ENCODE peak calls at places on chromosomes 3 and 15, in eight cellular contexts. One of them, this sample, is unnamed.

GRCh38 chr3:110933786-110934415 is 137.7 kb upstream of the NECTIN3 start:
- DNase-seq in H1: no peak
- DNase-seq in ovary: no peak
- DNase-seq in transverse colon: no peak
- DNase-seq in tibial nerve: no peak
- DNase-seq in body of pancreas: no peak
- DNase-seq in stomach: no peak
- DNase-seq in breast epithelium: no peak
- DNase-seq in this sample: no peak

GRCh38 chr3:98994128-98994762 is 92.8 kb upstream of the DCBLD2 start:
- DNase-seq in breast epithelium: no peak
- DNase-seq in tibial nerve: no peak
- DNase-seq in stomach: no peak
- DNase-seq in ovary: no peak
- DNase-seq in body of pancreas: no peak
- DNase-seq in transverse colon: no peak
- DNase-seq in H1: no peak
- DNase-seq in this sample: no peak

GRCh38 chr3:25556504-25556903 is 108.2 kb downstream of the TOP2B start:
- DNase-seq in stomach: no peak
- DNase-seq in tibial nerve: no peak
- DNase-seq in ovary: no peak
- DNase-seq in H1: no peak
- DNase-seq in transverse colon: no peak
- DNase-seq in breast epithelium: no peak
- DNase-seq in body of pancreas: no peak
- DNase-seq in this sample: no peak

GRCh38 chr3:105066106-105066839 is 300.4 kb upstream of the ALCAM start:
- DNase-seq in H1: no peak
- DNase-seq in body of pancreas: no peak
- DNase-seq in transverse colon: no peak
- DNase-seq in tibial nerve: no peak
- DNase-seq in stomach: no peak
- DNase-seq in ovary: no peak
- DNase-seq in breast epithelium: no peak
- DNase-seq in this sample: no peak

GRCh38 chr3:108590443-108590842 is 921 bp downstream of the DZIP3 start:
- DNase-seq in breast epithelium: no peak
- DNase-seq in tibial nerve: no peak
- DNase-seq in body of pancreas: no peak
- DNase-seq in H1: no peak
- DNase-seq in transverse colon: no peak
- DNase-seq in stomach: no peak
- DNase-seq in ovary: no peak
- DNase-seq in this sample: no peak

GRCh38 chr3:117105650-117106049 is 396.1 kb downstream of the TUSC7 start:
- DNase-seq in stomach: no peak
- DNase-seq in H1: no peak
- DNase-seq in tibial nerve: no peak
- DNase-seq in transverse colon: no peak
- DNase-seq in body of pancreas: no peak
- DNase-seq in ovary: no peak
- DNase-seq in breast epithelium: no peak
- DNase-seq in this sample: no peak

GRCh38 chr15:94582368-94582767 is 351.0 kb downstream of the MCTP2 start:
- DNase-seq in body of pancreas: no peak
- DNase-seq in stomach: no peak
- DNase-seq in transverse colon: no peak
- DNase-seq in breast epithelium: no peak
- DNase-seq in ovary: no peak
- DNase-seq in H1: peak
- DNase-seq in tibial nerve: no peak
- DNase-seq in this sample: peak

GRCh38 chr15:69540622-69541021 is 88.0 kb downstream of the RPLP1 start:
- DNase-seq in transverse colon: no peak
- DNase-seq in stomach: no peak
- DNase-seq in tibial nerve: no peak
- DNase-seq in breast epithelium: no peak
- DNase-seq in ovary: no peak
- DNase-seq in body of pancreas: no peak
- DNase-seq in H1: no peak
- DNase-seq in this sample: no peak

GRCh38 chr3:31165399-31165860 is 271.0 kb upstream of the GADL1 start:
- DNase-seq in tibial nerve: no peak
- DNase-seq in transverse colon: no peak
- DNase-seq in H1: no peak
- DNase-seq in body of pancreas: no peak
- DNase-seq in ovary: no peak
- DNase-seq in breast epithelium: no peak
- DNase-seq in stomach: no peak
- DNase-seq in this sample: no peak

GRCh38 chr3:131591394-131591990 is 88.7 kb upstream of the MRPL3 start:
- DNase-seq in body of pancreas: no peak
- DNase-seq in stomach: no peak
- DNase-seq in ovary: peak
- DNase-seq in transverse colon: no peak
- DNase-seq in H1: no peak
- DNase-seq in breast epithelium: no peak
- DNase-seq in tibial nerve: no peak
- DNase-seq in this sample: peak

GRCh38 chr3:157416347-157417087 is 20.1 kb upstream of the PTX3 start:
- DNase-seq in tibial nerve: no peak
- DNase-seq in transverse colon: no peak
- DNase-seq in stomach: no peak
- DNase-seq in H1: no peak
- DNase-seq in breast epithelium: no peak
- DNase-seq in ovary: no peak
- DNase-seq in body of pancreas: no peak
- DNase-seq in this sample: no peak

GRCh38 chr3:89098964-89099585 is 8.3 kb upstream of the EPHA3 start:
- DNase-seq in H1: no peak
- DNase-seq in stomach: peak
- DNase-seq in transverse colon: peak
- DNase-seq in tibial nerve: no peak
- DNase-seq in breast epithelium: no peak
- DNase-seq in ovary: no peak
- DNase-seq in body of pancreas: peak
- DNase-seq in this sample: no peak

GRCh38 chr3:110955301-110955880 is 116.2 kb upstream of the NECTIN3 start:
- DNase-seq in transverse colon: no peak
- DNase-seq in H1: no peak
- DNase-seq in stomach: no peak
- DNase-seq in ovary: no peak
- DNase-seq in tibial nerve: no peak
- DNase-seq in body of pancreas: no peak
- DNase-seq in breast epithelium: no peak
- DNase-seq in this sample: no peak

GRCh38 chr3:10511809-10512494 is 6.6 kb upstream of the ATP2B2 start:
- DNase-seq in H1: no peak
- DNase-seq in body of pancreas: no peak
- DNase-seq in transverse colon: no peak
- DNase-seq in tibial nerve: no peak
- DNase-seq in breast epithelium: no peak
- DNase-seq in stomach: no peak
- DNase-seq in ovary: no peak
- DNase-seq in this sample: no peak

GRCh38 chr3:46422617-46423016 is 15.6 kb downstream of the CCRL2 start:
- DNase-seq in body of pancreas: no peak
- DNase-seq in tibial nerve: no peak
- DNase-seq in stomach: no peak
- DNase-seq in ovary: no peak
- DNase-seq in breast epithelium: no peak
- DNase-seq in transverse colon: peak
- DNase-seq in H1: no peak
- DNase-seq in this sample: no peak

GRCh38 chr15:51253385-51253784 is 85.0 kb downstream of the CYP19A1 start:
- DNase-seq in tibial nerve: no peak
- DNase-seq in body of pancreas: no peak
- DNase-seq in stomach: no peak
- DNase-seq in breast epithelium: no peak
- DNase-seq in transverse colon: no peak
- DNase-seq in ovary: no peak
- DNase-seq in H1: no peak
- DNase-seq in this sample: no peak

GRCh38 chr3:40455328-40455727 is 1.8 kb upstream of the RPL14 start:
- DNase-seq in transverse colon: no peak
- DNase-seq in tibial nerve: no peak
- DNase-seq in H1: no peak
- DNase-seq in stomach: no peak
- DNase-seq in ovary: no peak
- DNase-seq in breast epithelium: no peak
- DNase-seq in body of pancreas: no peak
- DNase-seq in this sample: no peak

GRCh38 chr15:74620636-74621545 is 5.3 kb downstream of the CLK3 start:
- DNase-seq in stomach: peak
- DNase-seq in tibial nerve: peak
- DNase-seq in body of pancreas: peak
- DNase-seq in H1: peak
- DNase-seq in ovary: no peak
- DNase-seq in transverse colon: peak
- DNase-seq in breast epithelium: peak
- DNase-seq in this sample: no peak

GRCh38 chr3:171181907-171182690 is 155.6 kb upstream of the SLC2A2 start:
- DNase-seq in tibial nerve: no peak
- DNase-seq in H1: no peak
- DNase-seq in transverse colon: no peak
- DNase-seq in body of pancreas: no peak
- DNase-seq in ovary: no peak
- DNase-seq in breast epithelium: no peak
- DNase-seq in stomach: no peak
- DNase-seq in this sample: no peak

GRCh38 chr3:61985020-61985419 is 388.3 kb downstream of the FEZF2 start:
- DNase-seq in ovary: no peak
- DNase-seq in tibial nerve: no peak
- DNase-seq in breast epithelium: no peak
- DNase-seq in transverse colon: no peak
- DNase-seq in stomach: no peak
- DNase-seq in body of pancreas: no peak
- DNase-seq in H1: no peak
- DNase-seq in this sample: no peak

GRCh38 chr3:52396907-52397591 is 47.9 kb downstream of the SEMA3G start:
- DNase-seq in breast epithelium: no peak
- DNase-seq in stomach: no peak
- DNase-seq in tibial nerve: no peak
- DNase-seq in transverse colon: no peak
- DNase-seq in body of pancreas: no peak
- DNase-seq in H1: no peak
- DNase-seq in ovary: no peak
- DNase-seq in this sample: no peak

GRCh38 chr3:19749448-19750017 is 184.5 kb downstream of the EFHB start:
- DNase-seq in ovary: no peak
- DNase-seq in stomach: no peak
- DNase-seq in body of pancreas: no peak
- DNase-seq in transverse colon: no peak
- DNase-seq in breast epithelium: no peak
- DNase-seq in tibial nerve: no peak
- DNase-seq in H1: no peak
- DNase-seq in this sample: no peak

GRCh38 chr15:101060576-101061551 is 141.7 kb downstream of the LRRK1 start:
- DNase-seq in breast epithelium: no peak
- DNase-seq in transverse colon: peak
- DNase-seq in body of pancreas: no peak
- DNase-seq in H1: no peak
- DNase-seq in stomach: peak
- DNase-seq in tibial nerve: no peak
- DNase-seq in ovary: no peak
- DNase-seq in this sample: no peak

GRCh38 chr15:31525296-31525695 is 198.7 kb downstream of the KLF13 start:
- DNase-seq in transverse colon: no peak
- DNase-seq in stomach: no peak
- DNase-seq in breast epithelium: peak
- DNase-seq in H1: no peak
- DNase-seq in ovary: no peak
- DNase-seq in body of pancreas: no peak
- DNase-seq in tibial nerve: no peak
- DNase-seq in this sample: no peak
- TF ChIP-seq POLR2A in transverse colon: no peak
- TF ChIP-seq POLR2A in stomach: no peak
- TF ChIP-seq POLR2A in breast epithelium: no peak
- TF ChIP-seq POLR2A in H1: no peak
- TF ChIP-seq POLR2A in ovary: no peak
- TF ChIP-seq POLR2A in body of pancreas: no peak
- TF ChIP-seq POLR2A in tibial nerve: no peak
- TF ChIP-seq POLR2A in this sample: no peak

GRCh38 chr15:55357774-55358173 is 38.8 kb downstream of the PIGB start:
- DNase-seq in tibial nerve: no peak
- DNase-seq in ovary: no peak
- DNase-seq in stomach: no peak
- DNase-seq in breast epithelium: no peak
- DNase-seq in H1: no peak
- DNase-seq in body of pancreas: no peak
- DNase-seq in transverse colon: no peak
- DNase-seq in this sample: no peak

GRCh38 chr15:55348281-55348778 is 29.3 kb downstream of the PIGB start:
- DNase-seq in breast epithelium: no peak
- DNase-seq in tibial nerve: no peak
- DNase-seq in transverse colon: no peak
- DNase-seq in H1: no peak
- DNase-seq in body of pancreas: no peak
- DNase-seq in ovary: no peak
- DNase-seq in stomach: no peak
- DNase-seq in this sample: no peak

GRCh38 chr15:55356985-55357585 is 38.1 kb downstream of the PIGB start:
- DNase-seq in H1: no peak
- DNase-seq in ovary: no peak
- DNase-seq in breast epithelium: no peak
- DNase-seq in stomach: no peak
- DNase-seq in transverse colon: no peak
- DNase-seq in tibial nerve: no peak
- DNase-seq in body of pancreas: no peak
- DNase-seq in this sample: no peak

GRCh38 chr15:55349282-55349681 is 30.3 kb downstream of the PIGB start:
- DNase-seq in transverse colon: no peak
- DNase-seq in stomach: no peak
- DNase-seq in breast epithelium: no peak
- DNase-seq in body of pancreas: no peak
- DNase-seq in ovary: no peak
- DNase-seq in H1: no peak
- DNase-seq in tibial nerve: no peak
- DNase-seq in this sample: no peak

GRCh38 chr15:55353030-55353429 is 34.0 kb downstream of the PIGB start:
- DNase-seq in H1: no peak
- DNase-seq in stomach: no peak
- DNase-seq in tibial nerve: no peak
- DNase-seq in body of pancreas: no peak
- DNase-seq in breast epithelium: no peak
- DNase-seq in transverse colon: no peak
- DNase-seq in ovary: no peak
- DNase-seq in this sample: no peak
- H3K4me3 ChIP-seq in H1: no peak
- H3K4me3 ChIP-seq in stomach: no peak
- H3K4me3 ChIP-seq in tibial nerve: no peak
- H3K4me3 ChIP-seq in body of pancreas: no peak
- H3K4me3 ChIP-seq in breast epithelium: no peak
- H3K4me3 ChIP-seq in transverse colon: no peak
- H3K4me3 ChIP-seq in ovary: no peak
- H3K4me3 ChIP-seq in this sample: no peak

GRCh38 chr3:167898091-167898490 is 162.6 kb downstream of the SERPINI1 start:
- DNase-seq in breast epithelium: no peak
- DNase-seq in stomach: no peak
- DNase-seq in transverse colon: no peak
- DNase-seq in tibial nerve: no peak
- DNase-seq in ovary: no peak
- DNase-seq in body of pancreas: no peak
- DNase-seq in H1: no peak
- DNase-seq in this sample: no peak
- TF ChIP-seq CTCF in breast epithelium: no peak
- TF ChIP-seq CTCF in stomach: no peak
- TF ChIP-seq CTCF in transverse colon: no peak
- TF ChIP-seq CTCF in tibial nerve: no peak
- TF ChIP-seq CTCF in ovary: no peak
- TF ChIP-seq CTCF in body of pancreas: no peak
- TF ChIP-seq CTCF in H1: no peak
- TF ChIP-seq CTCF in this sample: no peak

GRCh38 chr3:148226246-148226645 is 471.5 kb upstream of the AGTR1 start:
- DNase-seq in tibial nerve: no peak
- DNase-seq in body of pancreas: no peak
- DNase-seq in transverse colon: no peak
- DNase-seq in ovary: no peak
- DNase-seq in stomach: no peak
- DNase-seq in breast epithelium: no peak
- DNase-seq in H1: no peak
- DNase-seq in this sample: no peak
- TF ChIP-seq POLR2A in tibial nerve: no peak
- TF ChIP-seq POLR2A in body of pancreas: no peak
- TF ChIP-seq POLR2A in transverse colon: no peak
- TF ChIP-seq POLR2A in ovary: no peak
- TF ChIP-seq POLR2A in stomach: no peak
- TF ChIP-seq POLR2A in breast epithelium: no peak
- TF ChIP-seq POLR2A in H1: no peak
- TF ChIP-seq POLR2A in this sample: no peak

This sample was measured in uterus.